ENCODE peak calls at places on chromosome 20, in six cellular contexts. One of them, this sample, is unnamed.

GRCh38 chr20:23091741-23092408 is 5.8 kb upstream of the CD93 start:
- DNase-seq in effector memory CD4-positive, alpha-beta T cell: no peak
- DNase-seq in astrocyte of the spinal cord: no peak
- DNase-seq in psoas muscle: no peak
- DNase-seq in tibial nerve: no peak
- DNase-seq in GM23248: no peak
- DNase-seq in this sample: no peak

GRCh38 chr20:57964011-57964862 is 254.4 kb upstream of the PMEPA1 start:
- DNase-seq in effector memory CD4-positive, alpha-beta T cell: no peak
- DNase-seq in astrocyte of the spinal cord: peak; percentile 16
- DNase-seq in psoas muscle: peak; percentile 45
- DNase-seq in tibial nerve: no peak
- DNase-seq in GM23248: peak; percentile 73
- DNase-seq in this sample: no peak

GRCh38 chr20:32970115-32970972 is 33.9 kb downstream of the SUN5 start:
- DNase-seq in effector memory CD4-positive, alpha-beta T cell: no peak
- DNase-seq in astrocyte of the spinal cord: no peak
- DNase-seq in psoas muscle: no peak
- DNase-seq in tibial nerve: no peak
- DNase-seq in GM23248: no peak
- DNase-seq in this sample: no peak

GRCh38 chr20:2539341-2539740 is 3.0 kb downstream of the TMC2 start:
- DNase-seq in effector memory CD4-positive, alpha-beta T cell: no peak
- DNase-seq in astrocyte of the spinal cord: no peak
- DNase-seq in psoas muscle: no peak
- DNase-seq in tibial nerve: no peak
- DNase-seq in GM23248: no peak
- DNase-seq in this sample: no peak

GRCh38 chr20:13671500-13672288 is 33.0 kb upstream of the TASP1 start:
- DNase-seq in effector memory CD4-positive, alpha-beta T cell: no peak
- DNase-seq in astrocyte of the spinal cord: peak; percentile 32
- DNase-seq in psoas muscle: no peak
- DNase-seq in tibial nerve: no peak
- DNase-seq in GM23248: peak; percentile 94
- DNase-seq in this sample: no peak

GRCh38 chr20:9051508-9051907 is 17.4 kb upstream of the PLCB4 start:
- DNase-seq in effector memory CD4-positive, alpha-beta T cell: no peak
- DNase-seq in astrocyte of the spinal cord: peak; percentile 97
- DNase-seq in psoas muscle: no peak
- DNase-seq in tibial nerve: no peak
- DNase-seq in GM23248: peak; percentile 98
- DNase-seq in this sample: no peak

GRCh38 chr20:6768228-6769185 is 1.0 kb downstream of the BMP2 start:
- DNase-seq in effector memory CD4-positive, alpha-beta T cell: no peak
- DNase-seq in astrocyte of the spinal cord: peak; percentile 46
- DNase-seq in psoas muscle: peak; percentile 41
- DNase-seq in tibial nerve: peak; percentile 20
- DNase-seq in GM23248: peak; percentile 62
- DNase-seq in this sample: peak; percentile 56

GRCh38 chr20:12177657-12178293 is 260.1 kb downstream of the BTBD3 start:
- DNase-seq in effector memory CD4-positive, alpha-beta T cell: no peak
- DNase-seq in astrocyte of the spinal cord: no peak
- DNase-seq in psoas muscle: no peak
- DNase-seq in tibial nerve: no peak
- DNase-seq in GM23248: no peak
- DNase-seq in this sample: no peak

GRCh38 chr20:57426831-57427230 is 35.6 kb downstream of the RBM38 start:
- DNase-seq in effector memory CD4-positive, alpha-beta T cell: no peak
- DNase-seq in astrocyte of the spinal cord: no peak
- DNase-seq in psoas muscle: no peak
- DNase-seq in tibial nerve: no peak
- DNase-seq in GM23248: no peak
- DNase-seq in this sample: no peak

GRCh38 chr20:20076297-20077065 is 24.1 kb downstream of the CFAP61 start:
- DNase-seq in effector memory CD4-positive, alpha-beta T cell: no peak
- DNase-seq in astrocyte of the spinal cord: peak; percentile 72
- DNase-seq in psoas muscle: peak; percentile 77
- DNase-seq in tibial nerve: no peak
- DNase-seq in GM23248: peak; percentile 74
- DNase-seq in this sample: no peak

GRCh38 chr20:21047981-21048380 is 58.2 kb downstream of the LINC00237 start:
- DNase-seq in effector memory CD4-positive, alpha-beta T cell: no peak
- DNase-seq in astrocyte of the spinal cord: no peak
- DNase-seq in psoas muscle: no peak
- DNase-seq in tibial nerve: no peak
- DNase-seq in GM23248: peak; percentile 3
- DNase-seq in this sample: no peak

GRCh38 chr20:54208492-54209044 is 681 bp downstream of the PFDN4 start:
- DNase-seq in effector memory CD4-positive, alpha-beta T cell: no peak
- DNase-seq in astrocyte of the spinal cord: peak; percentile 58
- DNase-seq in psoas muscle: no peak
- DNase-seq in tibial nerve: no peak
- DNase-seq in GM23248: peak; percentile 75
- DNase-seq in this sample: no peak

GRCh38 chr20:1375515-1375914 is 17.3 kb downstream of the FKBP1A start:
- DNase-seq in effector memory CD4-positive, alpha-beta T cell: no peak
- DNase-seq in astrocyte of the spinal cord: peak; percentile 60
- DNase-seq in psoas muscle: no peak
- DNase-seq in tibial nerve: no peak
- DNase-seq in GM23248: peak; percentile 87
- DNase-seq in this sample: no peak

GRCh38 chr20:37907677-37908397 is 4.9 kb downstream of the VSTM2L start:
- DNase-seq in effector memory CD4-positive, alpha-beta T cell: no peak
- DNase-seq in astrocyte of the spinal cord: peak; percentile 91
- DNase-seq in psoas muscle: no peak
- DNase-seq in tibial nerve: no peak
- DNase-seq in GM23248: peak; percentile 86
- DNase-seq in this sample: no peak

GRCh38 chr20:36017034-36017951 is 48.9 kb downstream of the CNBD2 start:
- DNase-seq in effector memory CD4-positive, alpha-beta T cell: no peak
- DNase-seq in astrocyte of the spinal cord: peak; percentile 53
- DNase-seq in psoas muscle: no peak
- DNase-seq in tibial nerve: no peak
- DNase-seq in GM23248: peak; percentile 73
- DNase-seq in this sample: no peak

GRCh38 chr20:15139522-15139921 is 802.1 kb upstream of the FLRT3 start:
- DNase-seq in effector memory CD4-positive, alpha-beta T cell: no peak
- DNase-seq in astrocyte of the spinal cord: no peak
- DNase-seq in psoas muscle: no peak
- DNase-seq in tibial nerve: no peak
- DNase-seq in GM23248: no peak
- DNase-seq in this sample: no peak

GRCh38 chr20:3563548-3564177 is 92.8 kb downstream of the ATRN start:
- DNase-seq in effector memory CD4-positive, alpha-beta T cell: no peak
- DNase-seq in astrocyte of the spinal cord: peak; percentile 54
- DNase-seq in psoas muscle: no peak
- DNase-seq in tibial nerve: no peak
- DNase-seq in GM23248: peak; percentile 76
- DNase-seq in this sample: no peak

GRCh38 chr20:62355527-62356142 is 11.5 kb downstream of the LAMA5 start:
- DNase-seq in effector memory CD4-positive, alpha-beta T cell: no peak
- DNase-seq in astrocyte of the spinal cord: peak; percentile 65
- DNase-seq in psoas muscle: peak; percentile 60
- DNase-seq in tibial nerve: no peak
- DNase-seq in GM23248: peak; percentile 71
- DNase-seq in this sample: peak; percentile 72

GRCh38 chr20:21234816-21235215 is 68.3 kb upstream of the XRN2 start:
- DNase-seq in effector memory CD4-positive, alpha-beta T cell: no peak
- DNase-seq in astrocyte of the spinal cord: no peak
- DNase-seq in psoas muscle: no peak
- DNase-seq in tibial nerve: no peak
- DNase-seq in GM23248: no peak
- DNase-seq in this sample: no peak

GRCh38 chr20:53570446-53571276 is 23.0 kb downstream of the ZNF217 start:
- DNase-seq in effector memory CD4-positive, alpha-beta T cell: no peak
- DNase-seq in astrocyte of the spinal cord: no peak
- DNase-seq in psoas muscle: no peak
- DNase-seq in tibial nerve: no peak
- DNase-seq in GM23248: no peak
- DNase-seq in this sample: no peak

GRCh38 chr20:59817846-59818245 is 115.6 kb downstream of the SYCP2 start:
- DNase-seq in effector memory CD4-positive, alpha-beta T cell: no peak
- DNase-seq in astrocyte of the spinal cord: no peak
- DNase-seq in psoas muscle: no peak
- DNase-seq in tibial nerve: no peak
- DNase-seq in GM23248: no peak
- DNase-seq in this sample: no peak

GRCh38 chr20:47489448-47489872 is 12.2 kb upstream of the NCOA3 start:
- DNase-seq in effector memory CD4-positive, alpha-beta T cell: peak; percentile 42
- DNase-seq in astrocyte of the spinal cord: no peak
- DNase-seq in psoas muscle: no peak
- DNase-seq in tibial nerve: no peak
- DNase-seq in GM23248: no peak
- DNase-seq in this sample: no peak

GRCh38 chr20:10322073-10323012 is 103.7 kb downstream of the SNAP25 start:
- DNase-seq in effector memory CD4-positive, alpha-beta T cell: no peak
- DNase-seq in astrocyte of the spinal cord: peak; percentile 24
- DNase-seq in psoas muscle: no peak
- DNase-seq in tibial nerve: no peak
- DNase-seq in GM23248: peak; percentile 61
- DNase-seq in this sample: no peak

GRCh38 chr20:5489596-5489995 is 172.8 kb upstream of the PROKR2 start:
- DNase-seq in effector memory CD4-positive, alpha-beta T cell: no peak
- DNase-seq in astrocyte of the spinal cord: no peak
- DNase-seq in psoas muscle: no peak
- DNase-seq in tibial nerve: no peak
- DNase-seq in GM23248: no peak
- DNase-seq in this sample: no peak

GRCh38 chr20:40279390-40279789 is 409.6 kb downstream of the MAFB start:
- DNase-seq in effector memory CD4-positive, alpha-beta T cell: no peak
- DNase-seq in astrocyte of the spinal cord: peak; percentile 88
- DNase-seq in psoas muscle: no peak
- DNase-seq in tibial nerve: peak; percentile 24
- DNase-seq in GM23248: peak; percentile 92
- DNase-seq in this sample: no peak

GRCh38 chr20:40276291-40276690 is 412.7 kb downstream of the MAFB start:
- DNase-seq in effector memory CD4-positive, alpha-beta T cell: no peak
- DNase-seq in astrocyte of the spinal cord: no peak
- DNase-seq in psoas muscle: peak; percentile 62
- DNase-seq in tibial nerve: no peak
- DNase-seq in GM23248: peak; percentile 30
- DNase-seq in this sample: no peak

GRCh38 chr20:40274912-40275654 is 414.0 kb downstream of the MAFB start:
- DNase-seq in effector memory CD4-positive, alpha-beta T cell: no peak
- DNase-seq in astrocyte of the spinal cord: no peak
- DNase-seq in psoas muscle: no peak
- DNase-seq in tibial nerve: no peak
- DNase-seq in GM23248: no peak
- DNase-seq in this sample: no peak

GRCh38 chr20:40275738-40276137 is 413.3 kb downstream of the MAFB start:
- DNase-seq in effector memory CD4-positive, alpha-beta T cell: no peak
- DNase-seq in astrocyte of the spinal cord: no peak
- DNase-seq in psoas muscle: no peak
- DNase-seq in tibial nerve: no peak
- DNase-seq in GM23248: no peak
- DNase-seq in this sample: no peak
- H3K4me3 ChIP-seq in effector memory CD4-positive, alpha-beta T cell: no peak overlapping the region
- H3K4me3 ChIP-seq in astrocyte of the spinal cord: no peak overlapping the region
- H3K4me3 ChIP-seq in psoas muscle: no peak overlapping the region
- H3K4me3 ChIP-seq in tibial nerve: no peak overlapping the region
- H3K4me3 ChIP-seq in GM23248: no peak overlapping the region
- H3K4me3 ChIP-seq in this sample: no peak overlapping the region

GRCh38 chr20:50514035-50514337 is 3.8 kb downstream of the PTPN1 start:
- DNase-seq in effector memory CD4-positive, alpha-beta T cell: no peak
- DNase-seq in astrocyte of the spinal cord: no peak
- DNase-seq in psoas muscle: no peak
- DNase-seq in tibial nerve: no peak
- DNase-seq in GM23248: no peak
- DNase-seq in this sample: no peak

GRCh38 chr20:50513169-50514034 is 3.2 kb downstream of the PTPN1 start:
- DNase-seq in effector memory CD4-positive, alpha-beta T cell: no peak
- DNase-seq in astrocyte of the spinal cord: peak; percentile 73
- DNase-seq in psoas muscle: no peak
- DNase-seq in tibial nerve: no peak
- DNase-seq in GM23248: peak; percentile 87
- DNase-seq in this sample: no peak

GRCh38 chr20:50510706-50511401 is 671 bp downstream of the PTPN1 start:
- DNase-seq in effector memory CD4-positive, alpha-beta T cell: no peak
- DNase-seq in astrocyte of the spinal cord: no peak
- DNase-seq in psoas muscle: peak; percentile 44
- DNase-seq in tibial nerve: no peak
- DNase-seq in GM23248: peak; percentile 41
- DNase-seq in this sample: no peak

GRCh38 chr20:50509923-50510705 is at the start of gene PTPN1:
- DNase-seq in effector memory CD4-positive, alpha-beta T cell: peak; percentile 98
- DNase-seq in astrocyte of the spinal cord: peak; percentile 100
- DNase-seq in psoas muscle: peak; percentile 99
- DNase-seq in tibial nerve: peak; percentile 97
- DNase-seq in GM23248: peak; percentile 99
- DNase-seq in this sample: peak; percentile 99

GRCh38 chr20:50512323-50512722 is 2.1 kb downstream of the PTPN1 start:
- DNase-seq in effector memory CD4-positive, alpha-beta T cell: no peak
- DNase-seq in astrocyte of the spinal cord: no peak
- DNase-seq in psoas muscle: no peak
- DNase-seq in tibial nerve: no peak
- DNase-seq in GM23248: no peak
- DNase-seq in this sample: no peak
- H3K4me3 ChIP-seq in effector memory CD4-positive, alpha-beta T cell: peak overlapping the region; percentile 96
- H3K4me3 ChIP-seq in astrocyte of the spinal cord: peak overlapping the region; percentile 98
- H3K4me3 ChIP-seq in psoas muscle: peak overlapping the region; percentile 99
- H3K4me3 ChIP-seq in tibial nerve: no peak overlapping the region
- H3K4me3 ChIP-seq in GM23248: peak overlapping the region; percentile 91
- H3K4me3 ChIP-seq in this sample: no peak overlapping the region

GRCh38 chr20:50295762-50296449 is 105.3 kb downstream of the CEBPB start:
- DNase-seq in effector memory CD4-positive, alpha-beta T cell: no peak
- DNase-seq in astrocyte of the spinal cord: no peak
- DNase-seq in psoas muscle: peak; percentile 22
- DNase-seq in tibial nerve: no peak
- DNase-seq in GM23248: no peak
- DNase-seq in this sample: peak; percentile 61
- H3K4me3 ChIP-seq in effector memory CD4-positive, alpha-beta T cell: no peak overlapping the region
- H3K4me3 ChIP-seq in astrocyte of the spinal cord: no peak overlapping the region
- H3K4me3 ChIP-seq in psoas muscle: no peak overlapping the region
- H3K4me3 ChIP-seq in tibial nerve: no peak overlapping the region
- H3K4me3 ChIP-seq in GM23248: no peak overlapping the region
- H3K4me3 ChIP-seq in this sample: no peak overlapping the region

GRCh38 chr20:17226410-17227198 is at the start of gene PCSK2:
- DNase-seq in effector memory CD4-positive, alpha-beta T cell: no peak
- DNase-seq in astrocyte of the spinal cord: peak; percentile 19
- DNase-seq in psoas muscle: peak; percentile 24
- DNase-seq in tibial nerve: peak; percentile 23
- DNase-seq in GM23248: peak; percentile 67
- DNase-seq in this sample: no peak

GRCh38 chr20:17227669-17228623 is 1.1 kb downstream of the PCSK2 start:
- DNase-seq in effector memory CD4-positive, alpha-beta T cell: no peak
- DNase-seq in astrocyte of the spinal cord: no peak
- DNase-seq in psoas muscle: no peak
- DNase-seq in tibial nerve: no peak
- DNase-seq in GM23248: peak; percentile 35
- DNase-seq in this sample: no peak

GRCh38 chr20:17229256-17229655 is 2.4 kb downstream of the PCSK2 start:
- DNase-seq in effector memory CD4-positive, alpha-beta T cell: no peak
- DNase-seq in astrocyte of the spinal cord: no peak
- DNase-seq in psoas muscle: no peak
- DNase-seq in tibial nerve: no peak
- DNase-seq in GM23248: no peak
- DNase-seq in this sample: no peak

GRCh38 chr20:17227199-17227535 is 327 bp downstream of the PCSK2 start:
- DNase-seq in effector memory CD4-positive, alpha-beta T cell: no peak
- DNase-seq in astrocyte of the spinal cord: no peak
- DNase-seq in psoas muscle: no peak
- DNase-seq in tibial nerve: no peak
- DNase-seq in GM23248: peak; percentile 9
- DNase-seq in this sample: no peak

GRCh38 chr20:17228624-17229061 is 1.8 kb downstream of the PCSK2 start:
- DNase-seq in effector memory CD4-positive, alpha-beta T cell: no peak
- DNase-seq in astrocyte of the spinal cord: no peak
- DNase-seq in psoas muscle: no peak
- DNase-seq in tibial nerve: no peak
- DNase-seq in GM23248: no peak
- DNase-seq in this sample: peak; percentile 25
- H3K4me3 ChIP-seq in effector memory CD4-positive, alpha-beta T cell: no peak overlapping the region
- H3K4me3 ChIP-seq in astrocyte of the spinal cord: no peak overlapping the region
- H3K4me3 ChIP-seq in psoas muscle: no peak overlapping the region
- H3K4me3 ChIP-seq in tibial nerve: peak overlapping the region; percentile 51
- H3K4me3 ChIP-seq in GM23248: no peak overlapping the region
- H3K4me3 ChIP-seq in this sample: no peak overlapping the region